ENCODE peak calls at places on chromosomes 2 and 18, in eight cellular contexts. U is EH, Z is heart right ventricle, T is uterus, A is HFFc6, R is IMR-90, Q is heart left ventricle, E is NCI-H1417 treated with DMSO at 0.1 percent for 48 hours. S is an unnamed sample.

GRCh38 chr2:173982182-173982714 is 17.1 kb upstream of the SP3 start:
- DNase-seq in T (no peak), Q (no peak), U (no peak), E (no peak), A (no peak), Z (no peak), R (no peak), S (no peak)

GRCh38 chr2:181916726-181917377 is 25.3 kb downstream of the ITPRID2 start:
- DNase-seq in R (peak), A (peak), T (no peak), U (peak), Z (no peak), Q (no peak), E (no peak), S (no peak)

GRCh38 chr18:1232867-1233266 is 328.2 kb downstream of the ADCYAP1 start:
- DNase-seq in T (no peak), Z (no peak), U (no peak), A (no peak), Q (no peak), R (no peak), E (no peak), S (no peak)

GRCh38 chr2:26273501-26273900 is 28.8 kb downstream of the HADHB start:
- DNase-seq in Z (no peak), Q (no peak), T (no peak), E (no peak), A (no peak), U (peak), R (peak), S (no peak)

GRCh38 chr2:215816424-215816823 is 196.9 kb downstream of the MREG start:
- DNase-seq in Z (no peak), U (no peak), R (no peak), Q (no peak), E (no peak), A (no peak), T (no peak), S (no peak)

GRCh38 chr2:120914839-120915521 is 179.3 kb downstream of the GLI2 start:
- DNase-seq in Q (peak), R (peak), U (peak), T (peak), A (peak), E (no peak), Z (peak), S (peak)

GRCh38 chr2:167386694-167387093 is 498.4 kb downstream of the XIRP2 start:
- DNase-seq in R (no peak), Q (no peak), T (no peak), U (no peak), A (no peak), Z (no peak), E (no peak), S (no peak)

GRCh38 chr2:96109931-96110511 is 6.3 kb downstream of the ADRA2B start:
- DNase-seq in R (no peak), T (no peak), E (no peak), Z (no peak), U (no peak), Q (peak), A (no peak), S (no peak)

GRCh38 chr2:230614913-230615332 is 97.7 kb upstream of the CAB39 start:
- DNase-seq in T (no peak), Q (no peak), E (no peak), Z (no peak), A (no peak), U (no peak), R (no peak), S (no peak)

GRCh38 chr2:144438722-144439508 is 81.0 kb downstream of the ZEB2 start:
- DNase-seq in U (no peak), R (no peak), E (peak), Q (no peak), A (no peak), Z (no peak), T (no peak), S (no peak)

GRCh38 chr18:74669136-74669798 is 71.6 kb downstream of the ZNF407 start:
- DNase-seq in A (no peak), E (no peak), T (no peak), Q (no peak), R (no peak), U (no peak), Z (no peak), S (no peak)

GRCh38 chr2:239360008-239360407 is 40.8 kb downstream of the HDAC4 start:
- DNase-seq in E (no peak), T (no peak), Q (no peak), A (no peak), U (no peak), R (no peak), Z (no peak), S (no peak)

GRCh38 chr2:43127208-43127940 is 99.0 kb downstream of the ZFP36L2 start:
- DNase-seq in Q (peak), Z (peak), A (no peak), R (no peak), T (peak), E (no peak), U (peak), S (peak)

S was measured in H4.